ENCODE peak calls at places on chromosomes 5 and 9, in eight cellular contexts. P, S, B, C, Q, V, X and G are unnamed samples.

GRCh38 chr9:6144947-6145346 is 70.7 kb upstream of the IL33 start:
- DNase-seq in P (no peak), S (no peak), B (no peak), C (no peak), Q (no peak), V (no peak), X (peak), G (no peak)

GRCh38 chr5:148005788-148006520 is 57.8 kb upstream of the SPINK5 start:
- DNase-seq in P (no peak), S (no peak), B (no peak), C (no peak), Q (no peak), V (no peak), X (no peak), G (no peak)

GRCh38 chr5:27702339-27702820 is 664.0 kb upstream of the CDH9 start:
- DNase-seq in P (no peak), S (peak), B (no peak), C (no peak), Q (peak), V (no peak), X (peak), G (no peak)

GRCh38 chr9:16136961-16137360 is 584.1 kb downstream of the CCDC171 start:
- DNase-seq in P (no peak), S (no peak), B (no peak), C (no peak), Q (no peak), V (no peak), X (no peak), G (no peak)

GRCh38 chr9:136007276-136007675 is 46.1 kb upstream of the UBAC1 start:
- DNase-seq in P (no peak), S (no peak), B (no peak), C (no peak), Q (no peak), V (no peak), X (no peak), G (no peak)

GRCh38 chr9:123611228-123611627 is 255.2 kb downstream of the CRB2 start:
- DNase-seq in P (peak), S (no peak), B (no peak), C (no peak), Q (peak), V (no peak), X (no peak), G (no peak)

GRCh38 chr5:180315762-180316212 is 23.9 kb upstream of the MAPK9 start:
- DNase-seq in P (no peak), S (peak), B (peak), C (peak), Q (no peak), V (peak), X (peak), G (peak)

GRCh38 chr5:173454381-173454763 is 126.2 kb upstream of the STC2 start:
- DNase-seq in P (no peak), S (no peak), B (no peak), C (no peak), Q (no peak), V (no peak), X (peak), G (no peak)

GRCh38 chr9:125146247-125146646 is 2.9 kb upstream of the SCAI start:
- DNase-seq in P (no peak), S (no peak), B (peak), C (peak), Q (peak), V (no peak), X (no peak), G (no peak)

GRCh38 chr9:81687521-81688261 is 1.7 kb downstream of the TLE1 start:
- DNase-seq in P (peak), S (peak), B (no peak), C (no peak), Q (no peak), V (peak), X (no peak), G (peak)

GRCh38 chr5:54988817-54989216 is 3.4 kb upstream of the ESM1 start:
- DNase-seq in P (no peak), S (no peak), B (no peak), C (no peak), Q (no peak), V (no peak), X (no peak), G (no peak)

GRCh38 chr5:72108200-72109050 is 1.1 kb downstream of the MAP1B start:
- DNase-seq in P (peak), S (peak), B (peak), C (peak), Q (no peak), V (peak), X (peak), G (peak)

GRCh38 chr5:80249876-80250275 is 6.0 kb downstream of the SERINC5 start:
- DNase-seq in P (no peak), S (no peak), B (no peak), C (no peak), Q (no peak), V (no peak), X (no peak), G (no peak)

GRCh38 chr5:120615967-120616645 is 152.0 kb downstream of the PRR16 start:
- DNase-seq in P (no peak), S (no peak), B (no peak), C (no peak), Q (peak), V (no peak), X (peak), G (no peak)

GRCh38 chr5:72293495-72294055 is 26.5 kb downstream of the MRPS27 start:
- DNase-seq in P (no peak), S (no peak), B (no peak), C (peak), Q (no peak), V (no peak), X (no peak), G (no peak)

GRCh38 chr9:4904322-4905134 is 80.5 kb upstream of the JAK2 start:
- DNase-seq in P (no peak), S (no peak), B (no peak), C (no peak), Q (peak), V (no peak), X (peak), G (no peak)

GRCh38 chr9:89360465-89360864 is 42.2 kb downstream of the SECISBP2 start:
- DNase-seq in P (no peak), S (no peak), B (no peak), C (no peak), Q (no peak), V (no peak), X (no peak), G (no peak)

GRCh38 chr5:146357125-146357524 is 18.5 kb downstream of the POU4F3 start:
- DNase-seq in P (no peak), S (no peak), B (no peak), C (no peak), Q (no peak), V (no peak), X (no peak), G (no peak)

GRCh38 chr5:68932830-68933434 is 160.9 kb upstream of the SLC30A5 start:
- DNase-seq in P (no peak), S (no peak), B (peak), C (no peak), Q (no peak), V (no peak), X (no peak), G (no peak)

GRCh38 chr5:98975682-98976407 is 47.0 kb upstream of the CHD1 start:
- DNase-seq in P (no peak), S (no peak), B (peak), C (no peak), Q (no peak), V (no peak), X (no peak), G (no peak)

GRCh38 chr9:104090578-104090977 is 3.5 kb upstream of the SMC2 start:
- DNase-seq in P (no peak), S (no peak), B (no peak), C (no peak), Q (no peak), V (no peak), X (no peak), G (no peak)

GRCh38 chr9:134600836-134601638 is 40.6 kb upstream of the COL5A1 start:
- DNase-seq in P (no peak), S (no peak), B (no peak), C (no peak), Q (no peak), V (no peak), X (no peak), G (no peak)

GRCh38 chr9:77177143-77177893 is at the start of gene VPS13A:
- DNase-seq in P (peak), S (peak), B (peak), C (peak), Q (peak), V (peak), X (peak), G (peak)
- TF ChIP-seq CTCF in P (no peak), S (peak), B (peak), C (peak), Q (peak), V (no peak), X (peak), G (peak)

GRCh38 chr9:127803507-127804352 is 1.0 kb downstream of the FPGS start:
- DNase-seq in P (no peak), S (no peak), B (no peak), C (peak), Q (no peak), V (no peak), X (peak), G (peak)

GRCh38 chr9:127805620-127806019 is 2.9 kb downstream of the FPGS start:
- DNase-seq in P (no peak), S (peak), B (no peak), C (peak), Q (no peak), V (no peak), X (peak), G (no peak)

GRCh38 chr9:127802576-127803443 is at the start of gene FPGS:
- DNase-seq in P (peak), S (peak), B (peak), C (peak), Q (peak), V (peak), X (peak), G (peak)

GRCh38 chr9:127806871-127807270 is 4.2 kb downstream of the FPGS start:
- DNase-seq in P (no peak), S (no peak), B (no peak), C (no peak), Q (no peak), V (no peak), X (no peak), G (no peak)

GRCh38 chr9:127801955-127802575 is 617 bp upstream of the FPGS start:
- DNase-seq in P (no peak), S (peak), B (no peak), C (no peak), Q (no peak), V (no peak), X (peak), G (no peak)
- TF ChIP-seq CTCF in P (peak), S (no peak), B (peak), C (peak), Q (no peak), V (no peak), X (no peak), G (no peak)

GRCh38 chr9:127979333-127980055 is 1.3 kb downstream of the EEIG1 start:
- DNase-seq in P (no peak), S (peak), B (peak), C (peak), Q (no peak), V (peak), X (no peak), G (peak)
- TF ChIP-seq CTCF in P (no peak), S (no peak), B (no peak), C (no peak), Q (no peak), V (no peak), X (no peak), G (no peak)

GRCh38 chr5:66596791-66597757 is 881 bp downstream of the MAST4 start:
- DNase-seq in P (no peak), S (peak), B (peak), C (peak), Q (no peak), V (peak), X (peak), G (peak)
- TF ChIP-seq CTCF in P (no peak), S (no peak), B (peak), C (no peak), Q (no peak), V (no peak), X (peak), G (no peak)

DNA sequence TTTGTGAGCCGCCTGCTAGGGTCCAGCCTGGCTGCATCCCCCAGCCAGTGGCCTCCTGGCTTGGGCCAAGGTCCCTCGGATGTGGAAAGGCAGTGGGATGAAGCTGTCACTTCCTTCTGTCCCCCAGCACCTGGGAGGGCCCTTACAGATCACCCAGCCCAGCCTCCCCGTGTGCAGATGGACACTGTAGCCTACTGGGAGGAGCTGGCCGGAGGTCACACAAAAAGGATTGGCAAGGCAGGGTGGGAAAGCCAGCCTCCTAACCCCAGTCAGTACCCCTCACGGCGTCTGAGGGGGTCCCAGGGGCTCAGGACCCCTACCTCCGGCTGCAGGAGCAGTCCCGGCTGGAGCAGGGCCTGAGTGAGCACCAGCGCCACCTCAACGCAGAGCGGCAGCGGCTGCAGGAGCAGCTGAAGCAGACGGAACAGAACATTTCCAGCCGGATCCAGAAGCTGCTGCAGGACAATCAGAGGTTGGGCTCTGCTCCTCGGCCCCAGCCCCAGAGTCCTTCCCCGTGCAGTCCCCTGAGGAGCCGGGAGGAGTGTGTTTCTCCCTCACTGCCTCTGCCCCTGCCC is 28.3 kb downstream of the LRSAM1 start:
- DNase-seq in P (no peak), S (no peak), B (no peak), C (no peak), Q (no peak), V (no peak), X (no peak), G (no peak)
- TF ChIP-seq CTCF in P (no peak), S (no peak), B (no peak), C (no peak), Q (no peak), V (no peak), X (no peak), G (no peak)

GRCh38 chr5:65037845-65038815 is 269.4 kb downstream of the CWC27 start:
- DNase-seq in P (no peak), S (no peak), B (no peak), C (no peak), Q (no peak), V (no peak), X (peak), G (no peak)
- TF ChIP-seq CTCF in P (peak), S (no peak), B (peak), C (peak), Q (peak), V (peak), X (peak), G (no peak)

GRCh38 chr9:34334337-34334824 is 5.0 kb downstream of the NUDT2 start:
- DNase-seq in P (no peak), S (no peak), B (no peak), C (no peak), Q (no peak), V (no peak), X (no peak), G (no peak)

GRCh38 chr9:34334916-34335315 is 5.5 kb downstream of the NUDT2 start:
- DNase-seq in P (no peak), S (no peak), B (no peak), C (no peak), Q (no peak), V (no peak), X (no peak), G (no peak)

GRCh38 chr9:34338664-34339063 is 9.3 kb downstream of the NUDT2 start:
- DNase-seq in P (no peak), S (no peak), B (no peak), C (no peak), Q (no peak), V (no peak), X (no peak), G (no peak)

GRCh38 chr9:34335376-34335775 is 6.0 kb downstream of the NUDT2 start:
- DNase-seq in P (no peak), S (no peak), B (no peak), C (no peak), Q (no peak), V (no peak), X (no peak), G (no peak)

DNA sequence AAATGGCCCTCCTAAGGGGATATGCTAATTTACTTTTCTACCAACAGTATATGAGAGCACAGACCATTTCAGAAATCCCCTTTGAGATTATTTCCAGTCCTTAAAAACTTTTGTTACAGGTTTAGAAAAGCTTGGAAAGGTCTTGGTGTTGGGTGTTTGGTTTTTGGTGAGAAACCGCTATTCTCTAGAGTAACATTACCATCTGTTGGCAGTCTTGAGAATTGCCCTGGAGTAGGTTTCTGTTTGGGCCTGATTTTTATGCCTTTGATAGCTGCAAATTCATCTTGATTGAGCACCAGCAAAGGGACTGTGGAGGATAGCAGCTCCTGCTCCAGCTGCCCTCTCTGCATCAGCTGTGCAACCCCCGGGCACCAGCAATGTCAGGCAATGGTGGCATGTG is 8.0 kb downstream of the NUDT2 start:
- DNase-seq in P (no peak), S (no peak), B (no peak), C (no peak), Q (no peak), V (no peak), X (peak), G (no peak)
- TF ChIP-seq CTCF in P (peak), S (peak), B (no peak), C (no peak), Q (peak), V (no peak), X (peak), G (no peak)

GRCh38 chr9:126684345-126684744 is 70.6 kb downstream of the LMX1B start:
- DNase-seq in P (no peak), S (no peak), B (no peak), C (no peak), Q (no peak), V (no peak), X (peak), G (no peak)
- TF ChIP-seq CTCF in P (no peak), S (no peak), B (no peak), C (no peak), Q (no peak), V (no peak), X (no peak), G (no peak)